ENCODE peak calls at places on chromosomes 2 and 18, in six cellular contexts. One of them, this sample, is unnamed.

GRCh38 chr2:238988105-238988504 is 140.2 kb downstream of the TWIST2 start:
- DNase-seq in body of pancreas: no peak
- DNase-seq in prostate gland: no peak
- DNase-seq in breast epithelium: no peak
- DNase-seq in sigmoid colon: no peak
- DNase-seq in HCT116: no peak
- DNase-seq in this sample: peak

GRCh38 chr2:10534514-10535250 is 86.6 kb upstream of the ODC1 start:
- DNase-seq in body of pancreas: no peak
- DNase-seq in prostate gland: no peak
- DNase-seq in breast epithelium: no peak
- DNase-seq in sigmoid colon: peak
- DNase-seq in HCT116: no peak
- DNase-seq in this sample: no peak

GRCh38 chr2:203869610-203870042 is 2.1 kb downstream of the CTLA4 start:
- DNase-seq in body of pancreas: no peak
- DNase-seq in prostate gland: no peak
- DNase-seq in breast epithelium: no peak
- DNase-seq in sigmoid colon: no peak
- DNase-seq in HCT116: no peak
- DNase-seq in this sample: no peak

GRCh38 chr2:64807417-64807816 is 153.7 kb upstream of the SERTAD2 start:
- DNase-seq in body of pancreas: no peak
- DNase-seq in prostate gland: no peak
- DNase-seq in breast epithelium: no peak
- DNase-seq in sigmoid colon: no peak
- DNase-seq in HCT116: peak
- DNase-seq in this sample: peak

GRCh38 chr2:69489793-69490192 is 52.6 kb upstream of the NFU1 start:
- DNase-seq in body of pancreas: no peak
- DNase-seq in prostate gland: no peak
- DNase-seq in breast epithelium: no peak
- DNase-seq in sigmoid colon: no peak
- DNase-seq in HCT116: no peak
- DNase-seq in this sample: no peak

GRCh38 chr2:70690846-70691245 is 77.2 kb downstream of the ADD2 start:
- DNase-seq in body of pancreas: no peak
- DNase-seq in prostate gland: no peak
- DNase-seq in breast epithelium: no peak
- DNase-seq in sigmoid colon: peak
- DNase-seq in HCT116: no peak
- DNase-seq in this sample: peak

GRCh38 chr2:174617120-174617519 is 19.5 kb upstream of the WIPF1 start:
- DNase-seq in body of pancreas: no peak
- DNase-seq in prostate gland: no peak
- DNase-seq in breast epithelium: no peak
- DNase-seq in sigmoid colon: no peak
- DNase-seq in HCT116: no peak
- DNase-seq in this sample: no peak

GRCh38 chr2:96116424-96116878 is at the start of gene ADRA2B:
- DNase-seq in body of pancreas: peak
- DNase-seq in prostate gland: peak
- DNase-seq in breast epithelium: peak
- DNase-seq in sigmoid colon: peak
- DNase-seq in HCT116: peak
- DNase-seq in this sample: no peak

GRCh38 chr2:134200024-134200423 is 53.8 kb upstream of the MGAT5 start:
- DNase-seq in body of pancreas: no peak
- DNase-seq in prostate gland: no peak
- DNase-seq in breast epithelium: no peak
- DNase-seq in sigmoid colon: no peak
- DNase-seq in HCT116: no peak
- DNase-seq in this sample: no peak

GRCh38 chr2:231563378-231563961 is 29.2 kb upstream of the TEX44 start:
- DNase-seq in body of pancreas: peak
- DNase-seq in prostate gland: no peak
- DNase-seq in breast epithelium: no peak
- DNase-seq in sigmoid colon: peak
- DNase-seq in HCT116: peak
- DNase-seq in this sample: no peak

GRCh38 chr2:151782378-151783132 is 45.7 kb downstream of the ARL5A start:
- DNase-seq in body of pancreas: no peak
- DNase-seq in prostate gland: no peak
- DNase-seq in breast epithelium: no peak
- DNase-seq in sigmoid colon: no peak
- DNase-seq in HCT116: no peak
- DNase-seq in this sample: no peak

GRCh38 chr2:56169521-56169920 is 14.3 kb upstream of the CCDC85A start:
- DNase-seq in body of pancreas: no peak
- DNase-seq in prostate gland: no peak
- DNase-seq in breast epithelium: no peak
- DNase-seq in sigmoid colon: no peak
- DNase-seq in HCT116: no peak
- DNase-seq in this sample: no peak

GRCh38 chr2:22499082-22499844 is 885.7 kb upstream of the KLHL29 start:
- DNase-seq in body of pancreas: no peak
- DNase-seq in prostate gland: no peak
- DNase-seq in breast epithelium: no peak
- DNase-seq in sigmoid colon: peak
- DNase-seq in HCT116: no peak
- DNase-seq in this sample: no peak

GRCh38 chr18:12318334-12318697 is 10.3 kb downstream of the TUBB6 start:
- DNase-seq in body of pancreas: no peak
- DNase-seq in prostate gland: no peak
- DNase-seq in breast epithelium: no peak
- DNase-seq in sigmoid colon: peak
- DNase-seq in HCT116: no peak
- DNase-seq in this sample: no peak

GRCh38 chr18:57533901-57534300 is 52.6 kb downstream of the FECH start:
- DNase-seq in body of pancreas: no peak
- DNase-seq in prostate gland: no peak
- DNase-seq in breast epithelium: no peak
- DNase-seq in sigmoid colon: no peak
- DNase-seq in HCT116: no peak
- DNase-seq in this sample: no peak

GRCh38 chr18:46039967-46040746 is 31.9 kb downstream of the PSTPIP2 start:
- DNase-seq in body of pancreas: no peak
- DNase-seq in prostate gland: no peak
- DNase-seq in breast epithelium: no peak
- DNase-seq in sigmoid colon: no peak
- DNase-seq in HCT116: no peak
- DNase-seq in this sample: no peak

GRCh38 chr2:53131416-53131815 is 636.2 kb upstream of the CHAC2 start:
- DNase-seq in body of pancreas: no peak
- DNase-seq in prostate gland: no peak
- DNase-seq in breast epithelium: no peak
- DNase-seq in sigmoid colon: no peak
- DNase-seq in HCT116: peak
- DNase-seq in this sample: no peak

GRCh38 chr2:196275646-196276352 is 104.4 kb upstream of the STK17B start:
- DNase-seq in body of pancreas: no peak
- DNase-seq in prostate gland: no peak
- DNase-seq in breast epithelium: no peak
- DNase-seq in sigmoid colon: no peak
- DNase-seq in HCT116: no peak
- DNase-seq in this sample: no peak

GRCh38 chr2:68387408-68388350 is 22.6 kb downstream of the PLEK start:
- DNase-seq in body of pancreas: no peak
- DNase-seq in prostate gland: no peak
- DNase-seq in breast epithelium: no peak
- DNase-seq in sigmoid colon: no peak
- DNase-seq in HCT116: no peak
- DNase-seq in this sample: no peak

GRCh38 chr2:132547089-132547687 is 122.8 kb downstream of the LYPD1 start:
- DNase-seq in body of pancreas: peak
- DNase-seq in prostate gland: peak
- DNase-seq in breast epithelium: peak
- DNase-seq in sigmoid colon: peak
- DNase-seq in HCT116: peak
- DNase-seq in this sample: peak

GRCh38 chr18:31225668-31226067 is 63.0 kb upstream of the DSC1 start:
- DNase-seq in body of pancreas: no peak
- DNase-seq in prostate gland: no peak
- DNase-seq in breast epithelium: no peak
- DNase-seq in sigmoid colon: no peak
- DNase-seq in HCT116: no peak
- DNase-seq in this sample: no peak

GRCh38 chr18:644395-645004 is 13.0 kb upstream of the TYMS start:
- DNase-seq in body of pancreas: no peak
- DNase-seq in prostate gland: no peak
- DNase-seq in breast epithelium: no peak
- DNase-seq in sigmoid colon: no peak
- DNase-seq in HCT116: no peak
- DNase-seq in this sample: no peak

GRCh38 chr18:11183621-11184020 is 34.3 kb upstream of the PIEZO2 start:
- DNase-seq in body of pancreas: no peak
- DNase-seq in prostate gland: no peak
- DNase-seq in breast epithelium: no peak
- DNase-seq in sigmoid colon: no peak
- DNase-seq in HCT116: no peak
- DNase-seq in this sample: no peak

GRCh38 chr2:205659922-205660321 is 22.4 kb upstream of the NRP2 start:
- DNase-seq in body of pancreas: no peak
- DNase-seq in prostate gland: no peak
- DNase-seq in breast epithelium: no peak
- DNase-seq in sigmoid colon: no peak
- DNase-seq in HCT116: no peak
- DNase-seq in this sample: no peak

GRCh38 chr2:99140860-99141109 is 722 bp upstream of the C2orf15 start:
- DNase-seq in body of pancreas: no peak
- DNase-seq in prostate gland: no peak
- DNase-seq in breast epithelium: no peak
- DNase-seq in sigmoid colon: peak
- DNase-seq in HCT116: peak
- DNase-seq in this sample: no peak

GRCh38 chr2:96353032-96353561 is 17.5 kb downstream of the NCAPH start:
- DNase-seq in body of pancreas: no peak
- DNase-seq in prostate gland: no peak
- DNase-seq in breast epithelium: peak
- DNase-seq in sigmoid colon: no peak
- DNase-seq in HCT116: no peak
- DNase-seq in this sample: peak

GRCh38 chr2:67463810-67464209 is 66.7 kb downstream of the ETAA1 start:
- DNase-seq in body of pancreas: no peak
- DNase-seq in prostate gland: no peak
- DNase-seq in breast epithelium: no peak
- DNase-seq in sigmoid colon: no peak
- DNase-seq in HCT116: peak
- DNase-seq in this sample: no peak

GRCh38 chr2:119283873-119284331 is 60.3 kb downstream of the STEAP3 start:
- DNase-seq in body of pancreas: peak
- DNase-seq in prostate gland: peak
- DNase-seq in breast epithelium: peak
- DNase-seq in sigmoid colon: peak
- DNase-seq in HCT116: no peak
- DNase-seq in this sample: peak

GRCh38 chr18:68532328-68532885 is 182.5 kb downstream of the TMX3 start:
- DNase-seq in body of pancreas: no peak
- DNase-seq in prostate gland: no peak
- DNase-seq in breast epithelium: no peak
- DNase-seq in sigmoid colon: no peak
- DNase-seq in HCT116: no peak
- DNase-seq in this sample: no peak

GRCh38 chr2:68726608-68727367 is 7.8 kb upstream of the ARHGAP25 start:
- DNase-seq in body of pancreas: peak
- DNase-seq in prostate gland: no peak
- DNase-seq in breast epithelium: no peak
- DNase-seq in sigmoid colon: no peak
- DNase-seq in HCT116: no peak
- DNase-seq in this sample: no peak

GRCh38 chr2:28434600-28434989 is 41.9 kb downstream of the FOSL2 start:
- DNase-seq in body of pancreas: no peak
- DNase-seq in prostate gland: no peak
- DNase-seq in breast epithelium: no peak
- DNase-seq in sigmoid colon: no peak
- DNase-seq in HCT116: no peak
- DNase-seq in this sample: no peak

GRCh38 chr2:151306621-151307020 is 17.2 kb upstream of the NMI start:
- DNase-seq in body of pancreas: no peak
- DNase-seq in prostate gland: no peak
- DNase-seq in breast epithelium: no peak
- DNase-seq in sigmoid colon: no peak
- DNase-seq in HCT116: no peak
- DNase-seq in this sample: no peak

GRCh38 chr2:37456479-37456878 is 112.0 kb downstream of the QPCT start:
- DNase-seq in body of pancreas: no peak
- DNase-seq in prostate gland: no peak
- DNase-seq in breast epithelium: no peak
- DNase-seq in sigmoid colon: no peak
- DNase-seq in HCT116: no peak
- DNase-seq in this sample: no peak

GRCh38 chr18:29430416-29430815 is 1253.5 kb upstream of the CDH2 start:
- DNase-seq in body of pancreas: no peak
- DNase-seq in prostate gland: no peak
- DNase-seq in breast epithelium: no peak
- DNase-seq in sigmoid colon: no peak
- DNase-seq in HCT116: peak
- DNase-seq in this sample: no peak

GRCh38 chr2:165357758-165358157 is 111.7 kb upstream of the CSRNP3 start:
- DNase-seq in body of pancreas: no peak
- DNase-seq in prostate gland: no peak
- DNase-seq in breast epithelium: no peak
- DNase-seq in sigmoid colon: no peak
- DNase-seq in HCT116: no peak
- DNase-seq in this sample: no peak

GRCh38 chr2:85772841-85773491 is 19.2 kb downstream of the ATOH8 start:
- DNase-seq in body of pancreas: no peak
- DNase-seq in prostate gland: no peak
- DNase-seq in breast epithelium: no peak
- DNase-seq in sigmoid colon: peak
- DNase-seq in HCT116: no peak
- DNase-seq in this sample: no peak
- TF ChIP-seq POLR2A in body of pancreas: no peak
- TF ChIP-seq POLR2A in prostate gland: no peak
- TF ChIP-seq POLR2A in breast epithelium: no peak
- TF ChIP-seq POLR2A in sigmoid colon: no peak
- TF ChIP-seq POLR2A in HCT116: no peak
- TF ChIP-seq POLR2A in this sample: no peak

GRCh38 chr2:45494978-45495293 is 116.1 kb downstream of the SRBD1 start:
- DNase-seq in body of pancreas: no peak
- DNase-seq in prostate gland: no peak
- DNase-seq in breast epithelium: no peak
- DNase-seq in sigmoid colon: no peak
- DNase-seq in HCT116: no peak
- DNase-seq in this sample: no peak
- TF ChIP-seq CTCF in body of pancreas: no peak
- TF ChIP-seq CTCF in prostate gland: no peak
- TF ChIP-seq CTCF in breast epithelium: no peak
- TF ChIP-seq CTCF in sigmoid colon: no peak
- TF ChIP-seq CTCF in HCT116: no peak
- TF ChIP-seq CTCF in this sample: no peak

GRCh38 chr18:73577365-73577764 is 570.3 kb downstream of the FBXO15 start:
- DNase-seq in body of pancreas: no peak
- DNase-seq in prostate gland: no peak
- DNase-seq in breast epithelium: no peak
- DNase-seq in sigmoid colon: no peak
- DNase-seq in HCT116: no peak
- DNase-seq in this sample: no peak
- TF ChIP-seq POLR2A in body of pancreas: no peak
- TF ChIP-seq POLR2A in prostate gland: no peak
- TF ChIP-seq POLR2A in breast epithelium: no peak
- TF ChIP-seq POLR2A in sigmoid colon: no peak
- TF ChIP-seq POLR2A in HCT116: no peak
- TF ChIP-seq POLR2A in this sample: no peak

GRCh38 chr2:153477096-153477555 is 1.4 kb downstream of the RPRM start:
- DNase-seq in body of pancreas: peak
- DNase-seq in prostate gland: no peak
- DNase-seq in breast epithelium: no peak
- DNase-seq in sigmoid colon: peak
- DNase-seq in HCT116: no peak
- DNase-seq in this sample: no peak
- TF ChIP-seq CTCF in body of pancreas: no peak
- TF ChIP-seq CTCF in prostate gland: no peak
- TF ChIP-seq CTCF in breast epithelium: no peak
- TF ChIP-seq CTCF in sigmoid colon: no peak
- TF ChIP-seq CTCF in HCT116: no peak
- TF ChIP-seq CTCF in this sample: no peak